ENCODE peak calls at places on chromosome 22, in ten cellular contexts. Z, E, L, H, M, C, G, S, X and N are unnamed samples.

GRCh38 chr22:22110548-22111266 is 128.1 kb upstream of the TOP3B start:
- DNase-seq in Z (peak), E (peak), L (peak), H (no peak), M (peak), C (peak), G (peak), S (peak), X (peak), N (peak)

GRCh38 chr22:24583221-24583971 is 9.5 kb downstream of the LRRC75B start:
- DNase-seq in Z (no peak), E (no peak), L (peak), H (no peak), M (no peak), C (peak), G (no peak), S (no peak), X (no peak), N (peak)

GRCh38 chr22:31244044-31244942 is 32.2 kb downstream of the LIMK2 start:
- DNase-seq in Z (no peak), E (peak), L (peak), H (no peak), M (no peak), C (no peak), G (peak), S (no peak), X (peak), N (peak)

GRCh38 chr22:19232620-19233019 is 54.1 kb upstream of the SLC25A1 start:
- DNase-seq in Z (no peak), E (no peak), L (no peak), H (no peak), M (no peak), C (no peak), G (peak), S (no peak), X (no peak), N (no peak)

GRCh38 chr22:22230438-22230837 is 14.1 kb upstream of the VPREB1 start:
- DNase-seq in Z (no peak), E (no peak), L (no peak), H (no peak), M (no peak), C (no peak), G (no peak), S (no peak), X (no peak), N (no peak)

GRCh38 chr22:24429411-24430365 is 2.3 kb downstream of the ADORA2A start:
- DNase-seq in Z (peak), E (peak), L (no peak), H (no peak), M (no peak), C (no peak), G (peak), S (no peak), X (no peak), N (peak)

GRCh38 chr22:49084203-49084602 is 743.5 kb downstream of the BRD1 start:
- DNase-seq in Z (no peak), E (peak), L (no peak), H (no peak), M (no peak), C (no peak), G (no peak), S (no peak), X (no peak), N (no peak)

GRCh38 chr22:30602049-30602448 is 4.9 kb upstream of the TCN2 start:
- DNase-seq in Z (no peak), E (peak), L (peak), H (no peak), M (no peak), C (peak), G (peak), S (no peak), X (no peak), N (peak)